ENCODE peak calls at places on chromosome 6, in four cellular contexts. C is NT2/D1; Q is activated CD4-positive, alpha-beta T cell treated with anti-CD3 and anti-CD28 coated beads for 1 hour; N is stimulated activated naive B cell treated with anti-CD40 and anti-IgM and Interleukin-4, amounts not matched to agents 10 μg/mL and 1 μg/mL and 100 μg/mL, for 72 hours. L is an unnamed sample.

GRCh38 chr6:45388328-45388727 is 10.6 kb upstream of the SUPT3H start:
- DNase-seq in C (no peak), Q (no peak), N (no peak), L (no peak)

GRCh38 chr6:9398794-9399373 is 963.5 kb upstream of the SLC35B3 start:
- DNase-seq in C (no peak), Q (no peak), N (no peak), L (no peak)

GRCh38 chr6:166556871-166557322 is 29.6 kb downstream of the RAMACL start:
- DNase-seq in C (no peak), Q (no peak), N (no peak), L (no peak)

GRCh38 chr6:108524528-108525218 is 36.0 kb upstream of the FOXO3 start:
- DNase-seq in C (no peak), Q (no peak), N (no peak), L (no peak)

GRCh38 chr6:21355638-21356037 is 237.9 kb upstream of the SOX4 start:
- DNase-seq in C (no peak), Q (no peak), N (no peak), L (no peak)

GRCh38 chr6:106556368-106556960 is 72.8 kb downstream of the RTN4IP1 start:
- DNase-seq in C (no peak), Q (no peak), N (no peak), L (no peak)

GRCh38 chr6:27297857-27298730 is 14.0 kb downstream of the POM121L2 start:
- DNase-seq in C (no peak), Q (no peak), N (no peak), L (no peak)

GRCh38 chr6:136566007-136566487 is 15.8 kb upstream of the MAP7 start:
- DNase-seq in C (no peak), Q (no peak), N (no peak), L (no peak)

GRCh38 chr6:90413867-90414266 is 117.2 kb upstream of the BACH2 start:
- DNase-seq in C (peak), Q (peak), N (peak), L (no peak)

GRCh38 chr6:92427408-92427905 is 991.9 kb downstream of the EPHA7 start:
- DNase-seq in C (no peak), Q (no peak), N (no peak), L (no peak)

GRCh38 chr6:160221423-160221822 is 37.2 kb downstream of the SLC22A2 start:
- DNase-seq in C (no peak), Q (no peak), N (no peak), L (no peak)

GRCh38 chr6:28542440-28543293 is 17.0 kb downstream of the GPX5 start:
- DNase-seq in C (peak), Q (peak), N (peak), L (peak)

GRCh38 chr6:150667977-150668716 is 68.5 kb downstream of the PLEKHG1 start:
- DNase-seq in C (no peak), Q (no peak), N (no peak), L (no peak)

GRCh38 chr6:80969439-80969838 is 783.0 kb downstream of the TENT5A start:
- DNase-seq in C (no peak), Q (no peak), N (no peak), L (no peak)

GRCh38 chr6:83633149-83633548 is 75.8 kb downstream of the SNAP91 start:
- DNase-seq in C (no peak), Q (no peak), N (no peak), L (no peak)